ENCODE peak calls at places on chromosomes 12 and 14, in five cellular contexts. K, D, B, H and U are unnamed samples.

GRCh38 chr12:111089616-111090015 is 169.2 kb upstream of the MYL2 start:
- DNase-seq in K (no peak), D (no peak), B (no peak), H (no peak), U (no peak)

GRCh38 chr12:25276199-25276937 is 25.6 kb upstream of the KRAS start:
- DNase-seq in K (peak), D (peak), B (peak), H (no peak), U (no peak)

GRCh38 chr14:71574976-71575375 is 357.3 kb upstream of the RGS6 start:
- DNase-seq in K (peak), D (peak), B (peak), H (no peak), U (no peak)

GRCh38 chr12:107436376-107436775 is 249.2 kb upstream of the PWP1 start:
- DNase-seq in K (peak), D (no peak), B (peak), H (no peak), U (no peak)

GRCh38 chr14:89011327-89011726 is 186.9 kb downstream of the TTC8 start:
- DNase-seq in K (no peak), D (no peak), B (peak), H (no peak), U (no peak)

GRCh38 chr14:54665938-54666337 is 99.0 kb downstream of the SAMD4A start:
- DNase-seq in K (no peak), D (no peak), B (no peak), H (no peak), U (no peak)

GRCh38 chr12:99043319-99043914 is 398.3 kb downstream of the APAF1 start:
- DNase-seq in K (peak), D (peak), B (peak), H (peak), U (peak)

GRCh38 chr14:76829016-76829365 is 2.8 kb downstream of the LRRC74A start:
- DNase-seq in K (no peak), D (no peak), B (peak), H (no peak), U (no peak)

GRCh38 chr12:132597333-132598283 is 12.8 kb downstream of the LRCOL1 start:
- DNase-seq in K (peak), D (peak), B (peak), H (peak), U (peak)

GRCh38 chr14:76486251-76486743 is 110.4 kb downstream of the ESRRB start:
- DNase-seq in K (no peak), D (no peak), B (no peak), H (no peak), U (no peak)

GRCh38 chr14:102593841-102594170 is 1.4 kb downstream of the RCOR1 start:
- DNase-seq in K (no peak), D (no peak), B (no peak), H (no peak), U (no peak)

GRCh38 chr12:63179224-63179623 is 28.2 kb upstream of the AVPR1A start:
- DNase-seq in K (no peak), D (no peak), B (no peak), H (no peak), U (no peak)

GRCh38 chr12:92432724-92433281 is 270.0 kb upstream of the PLEKHG7 start:
- DNase-seq in K (no peak), D (no peak), B (no peak), H (no peak), U (no peak)

GRCh38 chr12:131773582-131774221 is 54.5 kb upstream of the MMP17 start:
- DNase-seq in K (no peak), D (no peak), B (no peak), H (no peak), U (no peak)

GRCh38 chr12:19190292-19191031 is 60.9 kb downstream of the PLEKHA5 start:
- DNase-seq in K (peak), D (peak), B (peak), H (no peak), U (no peak)

GRCh38 chr12:12976366-12976765 is 23.7 kb downstream of the HEBP1 start:
- DNase-seq in K (peak), D (peak), B (peak), H (no peak), U (no peak)

GRCh38 chr14:95062220-95062619 is 95.1 kb downstream of the DICER1 start:
- DNase-seq in K (no peak), D (no peak), B (no peak), H (no peak), U (no peak)

GRCh38 chr14:95063391-95063790 is 93.9 kb downstream of the DICER1 start:
- DNase-seq in K (no peak), D (no peak), B (no peak), H (no peak), U (no peak)

GRCh38 chr14:95062946-95063345 is 94.4 kb downstream of the DICER1 start:
- DNase-seq in K (no peak), D (peak), B (no peak), H (no peak), U (no peak)

GRCh38 chr14:95059126-95059525 is 98.2 kb downstream of the DICER1 start:
- DNase-seq in K (no peak), D (no peak), B (no peak), H (no peak), U (no peak)

GRCh38 chr14:95061317-95062093 is 95.8 kb downstream of the DICER1 start:
- DNase-seq in K (peak), D (peak), B (no peak), H (no peak), U (no peak)
- H3K4me3 ChIP-seq in K (no peak), D (no peak), B (no peak), H (no peak), U (no peak)

DNA sequence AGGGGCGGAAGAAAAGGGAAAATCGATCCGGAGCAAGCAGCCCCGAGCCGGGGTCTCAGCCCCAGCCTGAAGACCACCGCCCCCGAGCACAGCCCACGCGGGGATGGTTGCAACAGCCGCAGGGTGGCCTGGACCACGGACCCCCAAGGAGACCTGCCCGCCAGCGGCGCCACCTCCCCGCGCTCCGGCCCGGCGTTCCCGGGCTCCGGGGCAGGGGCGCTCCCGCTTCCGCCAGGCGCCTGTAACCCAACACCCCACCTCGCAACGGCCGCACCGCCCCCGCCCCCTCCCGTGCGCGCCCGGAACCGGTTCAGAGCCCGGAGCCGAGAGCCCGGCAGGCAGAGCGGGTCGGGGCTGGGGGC is 571 bp downstream of the ACTN1 start:
- DNase-seq in K (no peak), D (peak), B (peak), H (peak), U (peak)
- H4K91ac ChIP-seq in K (peak), D (peak), B (peak), H (peak), U (no peak)

DNA sequence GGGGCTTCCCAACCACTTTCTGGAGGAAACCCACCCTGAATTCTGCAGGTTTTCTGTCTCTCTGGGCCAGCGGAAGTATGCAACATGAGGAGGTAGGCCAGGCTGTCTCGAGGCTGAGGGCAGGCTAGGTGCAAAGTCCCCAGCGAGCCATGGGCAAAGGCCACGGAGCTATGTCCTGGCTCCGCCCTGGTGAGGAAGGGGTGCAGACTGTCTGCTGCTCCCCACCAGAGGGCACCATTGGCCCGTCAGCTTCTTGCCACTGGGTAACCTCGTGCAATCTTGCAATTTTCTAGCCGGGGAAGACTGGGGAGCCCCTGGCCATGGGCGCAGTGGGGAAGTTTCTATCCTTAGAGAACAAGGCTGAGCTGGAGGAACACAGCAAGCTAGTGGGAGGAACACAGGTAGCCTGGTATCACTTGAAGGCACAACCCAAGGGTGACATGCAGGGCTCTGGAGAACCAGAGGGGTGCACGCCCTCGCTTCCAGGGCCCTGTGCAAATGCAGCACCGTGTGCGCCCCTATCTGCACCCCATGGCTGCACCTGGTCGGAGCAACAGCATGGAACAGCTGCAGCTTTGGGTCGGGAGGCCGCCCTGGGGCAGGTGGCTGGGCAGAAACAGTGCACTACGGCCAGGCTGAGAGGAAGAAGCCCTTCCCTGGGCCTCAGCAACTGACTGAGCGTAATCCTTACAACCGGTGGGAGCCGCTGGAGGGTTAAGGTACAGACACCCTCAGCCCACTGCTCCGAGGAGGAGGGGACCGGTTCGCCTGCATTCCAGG is 27.6 kb upstream of the RPLP0 start:
- DNase-seq in K (peak), D (peak), B (peak), H (peak), U (peak)
- H3K27ac ChIP-seq in K (peak), D (peak), B (peak), H (peak), U (peak)

DNA sequence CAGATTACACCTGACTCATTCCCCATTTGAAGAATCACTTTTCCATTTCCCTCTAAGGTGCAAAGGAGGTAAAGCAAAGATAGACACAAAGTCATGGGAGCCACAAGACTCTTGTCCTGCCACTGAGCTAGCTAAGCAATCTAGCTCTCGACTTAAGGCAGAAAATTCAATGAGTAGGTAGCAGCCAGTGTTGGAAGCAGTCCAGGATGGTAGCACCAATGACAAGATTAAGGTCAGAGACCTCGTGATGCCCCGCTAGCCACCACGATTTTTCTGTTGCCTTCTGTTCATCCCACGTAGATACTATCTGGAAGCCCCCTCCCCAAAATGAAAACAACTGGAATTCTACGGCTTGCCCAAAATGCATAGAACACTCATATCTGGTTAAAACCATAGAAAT is 1.4 kb downstream of the VAMP1 start:
- DNase-seq in K (no peak), D (no peak), B (no peak), H (no peak), U (no peak)
- H3K4me3 ChIP-seq in K (peak), D (peak), B (no peak), H (no peak), U (no peak)